ENCODE peak calls at places on chromosomes 13 and 19, in four cellular contexts. W is Panc1, L is AG04450, N is breast epithelium. Y is an unnamed sample.

GRCh38 chr19:14432817-14433453 is at the start of gene PKN1:
- DNase-seq in W (no peak), N (no peak), L (no peak), Y (no peak)

GRCh38 chr13:94598281-94598680 is 2.3 kb upstream of the TGDS start:
- DNase-seq in L (no peak), W (no peak), N (no peak), Y (no peak)

GRCh38 chr13:108288741-108289140 is 19.2 kb downstream of the TNFSF13B start:
- DNase-seq in L (no peak), N (no peak), W (no peak), Y (no peak)

GRCh38 chr13:27524981-27525975 is 74.9 kb upstream of the MTIF3 start:
- DNase-seq in N (no peak), L (no peak), W (no peak), Y (no peak)

GRCh38 chr13:108227651-108228272 is 9.6 kb downstream of the ABHD13 start:
- DNase-seq in W (no peak), L (no peak), N (no peak), Y (no peak)

GRCh38 chr13:27792393-27793218 is at the start of gene GSX1:
- DNase-seq in W (no peak), L (no peak), N (no peak), Y (no peak)

GRCh38 chr13:106291006-106291405 is 244.5 kb downstream of the EFNB2 start:
- DNase-seq in N (no peak), L (no peak), W (no peak), Y (no peak)

GRCh38 chr19:15417699-15418098 is 1.1 kb downstream of the AKAP8L start:
- DNase-seq in N (no peak), W (no peak), L (no peak), Y (no peak)

GRCh38 chr13:29583073-29583785 is 12.3 kb downstream of the SLC7A1 start:
- DNase-seq in N (no peak), W (no peak), L (no peak), Y (no peak)

GRCh38 chr13:75339635-75340374 is 142.2 kb downstream of the TBC1D4 start:
- DNase-seq in N (no peak), L (no peak), W (no peak), Y (no peak)

GRCh38 chr13:26946675-26947342 is 186.2 kb upstream of the GPR12 start:
- DNase-seq in N (no peak), W (peak), L (peak), Y (no peak)

GRCh38 chr19:18091217-18091608 is 4.5 kb upstream of the IL12RB1 start:
- DNase-seq in W (no peak), L (no peak), N (no peak), Y (no peak)

GRCh38 chr19:4455742-4456565 is 1.6 kb downstream of the UBXN6 start:
- DNase-seq in N (no peak), W (no peak), L (no peak), Y (no peak)

GRCh38 chr13:31749929-31750328 is 10.6 kb downstream of the RXFP2 start:
- DNase-seq in L (peak), W (no peak), N (no peak), Y (no peak)

GRCh38 chr13:104196611-104197010 is 1130.4 kb upstream of the SLC10A2 start:
- DNase-seq in L (no peak), W (no peak), N (no peak), Y (no peak)

GRCh38 chr19:18203408-18203862 is 407 bp downstream of the RAB3A start:
- DNase-seq in W (no peak), L (no peak), N (no peak), Y (no peak)

GRCh38 chr19:38005224-38005614 is 98.2 kb downstream of the SIPA1L3 start:
- DNase-seq in W (no peak), L (no peak), N (no peak), Y (no peak)

GRCh38 chr19:20066861-20067260 is 10.9 kb upstream of the ZNF90 start:
- DNase-seq in W (no peak), L (no peak), N (no peak), Y (no peak)
- H3K27ac ChIP-seq in W (no peak), L (no peak), N (no peak), Y (no peak)

GRCh38 chr13:24267801-24268200 is 41.6 kb upstream of the C1QTNF9 start:
- DNase-seq in L (no peak), W (no peak), N (no peak), Y (no peak)
- H3K4me3 ChIP-seq in L (no peak), W (no peak), N (no peak), Y (no peak)

GRCh38 chr13:46963874-46964273 is 67.0 kb upstream of the HTR2A start:
- DNase-seq in W (no peak), L (no peak), N (no peak), Y (no peak)

GRCh38 chr13:46964789-46965527 is 68.1 kb upstream of the HTR2A start:
- DNase-seq in L (no peak), N (no peak), W (no peak), Y (no peak)

GRCh38 chr13:46961719-46962118 is 64.9 kb upstream of the HTR2A start:
- DNase-seq in N (no peak), L (no peak), W (no peak), Y (no peak)

GRCh38 chr13:46962286-46962941 is 65.6 kb upstream of the HTR2A start:
- DNase-seq in N (no peak), L (no peak), W (no peak), Y (no peak)
- TF ChIP-seq CTCF in N (no peak), L (peak), W (peak), Y (peak)

GRCh38 chr19:39951065-39951650 is 16.7 kb upstream of the FCGBP start:
- DNase-seq in L (no peak), W (no peak), N (no peak), Y (no peak)
- H3K27ac ChIP-seq in L (no peak), W (no peak), N (no peak), Y (no peak)

DNA sequence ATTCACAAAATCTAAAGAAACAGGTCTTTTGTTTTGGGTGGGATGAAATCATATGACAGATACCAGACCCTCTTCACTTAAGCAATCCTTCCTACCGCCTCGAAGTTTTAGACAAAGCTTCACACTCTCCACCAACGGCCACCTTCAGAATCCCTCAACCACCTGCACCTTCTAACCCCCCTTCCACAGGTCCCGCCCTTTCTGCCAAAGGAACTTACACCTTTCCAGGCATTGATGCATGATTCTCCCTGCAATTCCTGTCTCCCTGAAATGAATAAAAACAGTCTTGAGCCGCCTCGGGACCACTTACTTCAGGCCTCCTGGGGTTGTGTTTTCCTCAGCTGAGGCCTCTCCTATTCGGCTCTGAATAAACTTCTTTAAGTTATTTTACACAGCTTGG is 869 bp downstream of the ZNF433 start:
- DNase-seq in N (no peak), W (no peak), L (no peak), Y (no peak)
- H3K4me3 ChIP-seq in N (peak), W (peak), L (peak), Y (peak)

GRCh38 chr13:45718063-45718462 is 15.9 kb downstream of the CBY2 start:
- DNase-seq in N (no peak), W (no peak), L (no peak), Y (no peak)
- TF ChIP-seq CTCF in N (no peak), W (peak), L (peak), Y (peak)

GRCh38 chr13:51243227-51243626 is 21.0 kb downstream of the FAM124A start:
- DNase-seq in L (no peak), W (no peak), N (no peak), Y (no peak)

GRCh38 chr13:51240888-51241475 is 18.8 kb downstream of the FAM124A start:
- DNase-seq in W (no peak), N (no peak), L (no peak), Y (no peak)

GRCh38 chr13:51241720-51242119 is 19.5 kb downstream of the FAM124A start:
- DNase-seq in W (no peak), L (no peak), N (no peak), Y (no peak)

GRCh38 chr13:51237887-51238286 is 15.7 kb downstream of the FAM124A start:
- DNase-seq in W (no peak), L (no peak), N (no peak), Y (no peak)

DNA sequence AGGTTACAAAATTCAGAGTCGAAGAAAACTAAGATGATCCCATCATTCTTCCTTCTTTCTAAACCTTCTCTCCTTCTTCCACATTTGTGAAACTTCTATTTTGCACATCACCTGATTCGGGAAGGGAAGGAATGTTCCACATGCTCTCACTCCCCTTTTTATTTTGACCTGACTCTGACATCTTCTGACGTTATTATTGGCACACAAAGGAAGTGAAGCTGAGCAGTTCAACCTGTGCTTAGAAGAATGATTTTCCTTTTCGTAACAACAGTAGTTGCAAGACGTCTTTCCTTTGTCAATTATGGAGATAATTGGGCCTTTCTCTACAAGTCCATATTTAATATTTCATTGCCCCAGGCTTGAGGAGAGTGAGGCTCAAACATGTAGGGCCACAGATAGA is 18.0 kb downstream of the FAM124A start:
- DNase-seq in L (no peak), N (no peak), W (no peak), Y (no peak)
- H3K27ac ChIP-seq in L (no peak), N (peak), W (no peak), Y (no peak)